ENCODE peak calls at places on chromosomes 11 and 22, in seven cellular contexts. N, P, A, J, R, Z and S are unnamed samples.

GRCh38 chr11:14357843-14358728 is 897 bp downstream of the RRAS2 start:
- DNase-seq in A (peak; percentile 72), N (peak; percentile 72), J (no peak), P (peak; percentile 51), R (peak; percentile 91), Z (peak; percentile 85), S (peak; percentile 55)

GRCh38 chr11:69104856-69105395 is 50.8 kb upstream of the SMIM38 start:
- DNase-seq in R (no peak), P (no peak), N (no peak), Z (no peak), A (no peak), J (no peak), S (no peak)

GRCh38 chr11:117604349-117604995 is 192.5 kb downstream of the DSCAML1 start:
- DNase-seq in A (no peak), J (no peak), Z (peak; percentile 17), N (no peak), P (no peak), R (no peak), S (no peak)

GRCh38 chr11:113989381-113989780 is 14.5 kb downstream of the HTR3A start:
- DNase-seq in J (no peak), P (no peak), N (no peak), Z (no peak), R (no peak), A (no peak), S (no peak)

GRCh38 chr22:43431821-43432554 is 20.2 kb downstream of the MPPED1 start:
- DNase-seq in J (no peak), A (no peak), Z (no peak), P (no peak), N (no peak), R (no peak), S (no peak)

GRCh38 chr11:61928606-61929005 is 11.2 kb upstream of the RAB3IL1 start:
- DNase-seq in P (no peak), Z (peak; percentile 63), R (no peak), A (no peak), J (no peak), N (no peak), S (no peak)

GRCh38 chr11:1881442-1882264 is 10.0 kb downstream of the PRR33 start:
- DNase-seq in Z (no peak), N (peak; percentile 24), R (no peak), A (no peak), P (no peak), J (peak; percentile 73), S (no peak)

GRCh38 chr11:46724088-46724487 is 5.1 kb downstream of the F2 start:
- DNase-seq in A (no peak), J (peak; percentile 66), P (peak; percentile 15), N (no peak), Z (no peak), R (no peak), S (no peak)

GRCh38 chr11:127385071-127385470 is 384.5 kb upstream of the KIRREL3 start:
- DNase-seq in R (no peak), Z (no peak), J (no peak), P (no peak), A (no peak), N (no peak), S (no peak)

GRCh38 chr11:69870772-69871171 is 51.6 kb upstream of the FGF3 start:
- DNase-seq in A (no peak), N (no peak), R (no peak), Z (no peak), P (peak; percentile 42), J (no peak), S (no peak)

GRCh38 chr11:123407124-123407995 is 22.7 kb upstream of the GRAMD1B start:
- DNase-seq in R (peak; percentile 94), P (peak; percentile 47), Z (peak; percentile 81), A (peak; percentile 41), N (peak; percentile 83), J (peak; percentile 56), S (peak; percentile 29)

GRCh38 chr11:80155412-80156017 is 714.7 kb upstream of the TENM4 start:
- DNase-seq in N (no peak), R (peak; percentile 80), Z (peak; percentile 41), J (peak; percentile 14), A (peak; percentile 17), P (no peak), S (peak; percentile 17)

GRCh38 chr11:57574061-57574460 is 6.6 kb upstream of the UBE2L6 start:
- DNase-seq in J (no peak), P (no peak), Z (no peak), N (no peak), A (no peak), R (no peak), S (no peak)

GRCh38 chr11:35235944-35236666 is 97.1 kb downstream of the CD44 start:
- DNase-seq in Z (peak; percentile 49), J (no peak), P (peak; percentile 87), A (peak; percentile 89), R (no peak), N (no peak), S (no peak)

GRCh38 chr11:839280-839623 is 3.1 kb downstream of the POLR2L start:
- DNase-seq in R (no peak), J (no peak), N (no peak), A (no peak), Z (no peak), P (no peak), S (no peak)
- H3K79me2 ChIP-seq in R (peaks cover 19% of the 10 kb centered on the region), J (peaks cover 18% of the 10 kb centered on the region), N (no peaks in the 10 kb centered on the region), A (peaks cover 84% of the 10 kb centered on the region), Z (peaks cover 71% of the 10 kb centered on the region), P (peaks cover 79% of the 10 kb centered on the region), S (peaks cover 74% of the 10 kb centered on the region)

DNA sequence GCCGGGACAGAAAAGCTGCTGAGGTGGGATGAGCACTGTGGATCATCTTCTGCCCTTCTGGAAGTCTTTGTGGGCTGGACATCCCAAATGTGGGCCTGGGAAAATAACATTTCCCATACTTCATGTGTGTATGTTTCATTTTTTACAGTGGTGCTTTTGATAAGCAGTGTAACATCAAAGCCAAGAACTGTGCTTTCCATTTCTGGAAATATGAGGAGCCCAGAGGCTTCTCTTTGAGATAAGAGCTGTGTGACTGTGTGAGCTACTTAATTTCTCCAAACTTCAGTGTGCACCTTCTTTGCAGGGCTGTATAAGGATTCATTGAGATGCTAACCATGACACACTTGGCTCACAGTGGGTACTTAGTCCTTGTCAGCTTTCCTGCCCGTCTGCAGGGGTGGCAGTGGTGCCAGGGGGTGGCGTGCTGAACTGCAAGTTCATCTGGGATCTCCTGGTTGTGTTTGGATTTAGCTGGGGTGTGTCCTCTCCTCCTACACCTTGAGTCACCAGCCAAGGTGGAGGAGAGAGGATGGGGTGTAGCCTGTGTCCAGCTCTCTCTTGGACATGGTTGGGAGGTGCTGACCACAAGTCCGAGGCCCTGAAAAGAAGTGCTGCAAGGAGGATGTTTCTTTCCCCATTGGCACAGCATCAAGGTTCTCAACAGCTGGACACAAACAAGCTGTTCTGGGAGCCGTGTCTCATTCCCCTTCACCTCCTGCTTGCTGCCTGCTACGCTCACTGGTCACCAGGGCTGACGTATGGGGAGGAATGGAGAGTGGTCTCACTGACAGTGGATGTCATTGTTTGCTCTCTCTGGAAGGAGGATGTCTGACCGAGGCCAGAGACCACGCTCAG is 139.4 kb downstream of the TEAD1 start:
- DNase-seq in Z (peak; percentile 45), A (peak; percentile 78), P (peak; percentile 80), J (no peak), R (no peak), N (no peak), S (peak; percentile 54)
- H3K79me2 ChIP-seq in Z (peaks cover 99% of the 10 kb centered on the region), A (peaks cover 95% of the 10 kb centered on the region), P (peaks cover 92% of the 10 kb centered on the region), J (no peaks in the 10 kb centered on the region), R (peaks cover 89% of the 10 kb centered on the region), N (peaks cover 8% of the 10 kb centered on the region), S (peaks cover 12% of the 10 kb centered on the region)

GRCh38 chr11:72742522-72743320 is 9.5 kb downstream of the ARAP1 start:
- DNase-seq in Z (no peak), R (no peak), N (no peak), A (no peak), P (no peak), J (no peak), S (no peak)

GRCh38 chr11:72743321-72744221 is 8.6 kb downstream of the ARAP1 start:
- DNase-seq in N (no peak), Z (no peak), A (no peak), R (no peak), J (peak; percentile 85), P (no peak), S (no peak)

GRCh38 chr11:72745925-72746550 is 6.2 kb downstream of the ARAP1 start:
- DNase-seq in J (no peak), R (no peak), Z (no peak), A (no peak), P (no peak), N (no peak), S (no peak)

GRCh38 chr11:72745511-72745910 is 6.7 kb downstream of the ARAP1 start:
- DNase-seq in P (no peak), N (no peak), J (no peak), Z (no peak), A (no peak), R (no peak), S (no peak)

GRCh38 chr11:72744474-72744873 is 7.7 kb downstream of the ARAP1 start:
- DNase-seq in N (no peak), J (no peak), Z (no peak), P (no peak), A (no peak), R (no peak), S (no peak)
- H3K79me2 ChIP-seq in N (peaks cover 19% of the 10 kb centered on the region), J (peaks cover 7% of the 10 kb centered on the region), Z (peaks cover 24% of the 10 kb centered on the region), P (peaks cover 29% of the 10 kb centered on the region), A (peaks cover 55% of the 10 kb centered on the region), R (peaks cover 74% of the 10 kb centered on the region), S (peaks cover 91% of the 10 kb centered on the region)

GRCh38 chr22:49887074-49887471 is 31.2 kb downstream of the ALG12 start:
- DNase-seq in P (no peak), A (no peak), Z (no peak), R (no peak), J (no peak), N (no peak), S (no peak)
- H3K79me2 ChIP-seq in P (peaks cover 79% of the 10 kb centered on the region), A (peaks cover 77% of the 10 kb centered on the region), Z (peaks cover 90% of the 10 kb centered on the region), R (peaks cover 28% of the 10 kb centered on the region), J (peaks cover 9% of the 10 kb centered on the region), N (no peaks in the 10 kb centered on the region), S (peaks cover 8% of the 10 kb centered on the region)

DNA sequence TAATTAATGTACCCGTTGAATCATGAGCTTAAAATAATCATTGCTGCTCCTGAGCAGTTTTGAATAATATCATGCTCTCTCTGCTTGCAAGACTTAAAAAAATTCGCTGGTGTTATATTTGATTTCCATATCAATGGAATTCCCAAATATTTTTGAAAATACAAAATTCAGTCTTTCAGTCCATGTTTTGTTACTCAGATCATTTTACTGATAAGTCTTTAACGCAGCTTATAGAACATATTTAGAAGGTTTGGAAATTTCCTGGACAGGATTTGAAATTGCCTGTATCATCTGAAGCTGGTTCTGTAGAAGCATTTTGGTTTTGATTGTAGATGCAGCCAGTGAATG is 1.9 kb downstream of the BMAL1 start:
- DNase-seq in A (no peak), J (no peak), N (no peak), R (no peak), P (no peak), Z (no peak), S (no peak)
- H3K79me2 ChIP-seq in A (peaks cover 63% of the 10 kb centered on the region), J (no peaks in the 10 kb centered on the region), N (no peaks in the 10 kb centered on the region), R (peaks cover 8% of the 10 kb centered on the region), P (peaks cover 58% of the 10 kb centered on the region), Z (peaks cover 63% of the 10 kb centered on the region), S (no peaks in the 10 kb centered on the region)

GRCh38 chr11:120571476-120571875 is 59.9 kb downstream of the GRIK4 start:
- DNase-seq in A (no peak), R (no peak), J (no peak), P (no peak), N (no peak), Z (no peak), S (no peak)
- H3K79me2 ChIP-seq in A (no peaks in the 10 kb centered on the region), R (no peaks in the 10 kb centered on the region), J (no peaks in the 10 kb centered on the region), P (no peaks in the 10 kb centered on the region), N (no peaks in the 10 kb centered on the region), Z (no peaks in the 10 kb centered on the region), S (no peaks in the 10 kb centered on the region)